ENCODE peak calls at places on chromosomes 13 and 19, in five cellular contexts. C is cardiac fibroblast; L is progenitor cell of endocrine pancreas; D is fibroblast of pulmonary artery; Z is CD8-positive, alpha-beta T cell. Q is an unnamed sample.

GRCh38 chr13:108915634-108916497 is 286.5 kb downstream of the MYO16 start:
- DNase-seq in C (peak; percentile 93), D (peak; percentile 91), L (peak; percentile 46), Z (peak; percentile 44), Q (peak; percentile 100)

GRCh38 chr13:48038763-48039162 is 1.2 kb downstream of the NUDT15 start:
- DNase-seq in Z (no peak), C (no peak), D (no peak), L (no peak), Q (no peak)

GRCh38 chr13:23687614-23688013 is 117.4 kb downstream of the TNFRSF19 start:
- DNase-seq in Z (no peak), L (no peak), C (no peak), D (no peak), Q (no peak)

GRCh38 chr19:38277969-38278680 is 13.8 kb downstream of the SPINT2 start:
- DNase-seq in D (peak; percentile 87), L (no peak), Z (no peak), C (peak; percentile 91), Q (no peak)

GRCh38 chr13:23411706-23412105 is 21.8 kb downstream of the SACS start:
- DNase-seq in Z (no peak), C (no peak), D (no peak), L (no peak), Q (no peak)

GRCh38 chr13:79528759-79529191 is 47.8 kb downstream of the NDFIP2 start:
- DNase-seq in D (no peak), C (no peak), Z (no peak), L (no peak), Q (no peak)

GRCh38 chr13:114071991-114072390 is 60.4 kb downstream of the RASA3 start:
- DNase-seq in D (no peak), Z (no peak), C (no peak), L (no peak), Q (no peak)

GRCh38 chr19:24086974-24087595 is at the start of gene ZNF254:
- DNase-seq in L (peak; percentile 67), Z (peak; percentile 65), D (peak; percentile 95), C (peak; percentile 95), Q (peak; percentile 97)

GRCh38 chr19:16262618-16263017 is 62.0 kb upstream of the KLF2 start:
- DNase-seq in L (no peak), Z (no peak), D (peak; percentile 29), C (peak; percentile 36), Q (no peak)

GRCh38 chr13:35964764-35965163 is 166.4 kb downstream of the DCLK1 start:
- DNase-seq in Z (no peak), L (no peak), C (peak; percentile 73), D (peak; percentile 72), Q (peak; percentile 94)

GRCh38 chr13:105847532-105848295 is 687.7 kb downstream of the EFNB2 start:
- DNase-seq in C (peak; percentile 2), D (peak; percentile 3), Z (no peak), L (no peak), Q (peak; percentile 9)

GRCh38 chr13:23578411-23579071 is 8.3 kb downstream of the TNFRSF19 start:
- DNase-seq in Z (peak; percentile 38), D (peak; percentile 71), C (peak; percentile 70), L (peak; percentile 77), Q (peak; percentile 84)

GRCh38 chr19:47280183-47280797 is 5.6 kb downstream of the INAFM1 start:
- DNase-seq in Z (peak; percentile 29), D (peak; percentile 25), C (no peak), L (no peak), Q (peak; percentile 30)

GRCh38 chr13:73248711-73249580 is 190.1 kb downstream of the KLF5 start:
- DNase-seq in L (no peak), D (peak; percentile 59), Z (no peak), C (peak; percentile 23), Q (peak; percentile 27)

GRCh38 chr13:110138009-110138699 is 168.8 kb downstream of the COL4A1 start:
- DNase-seq in Z (peak; percentile 36), L (peak; percentile 45), D (peak; percentile 71), C (peak; percentile 56), Q (peak; percentile 75)

GRCh38 chr13:77544365-77544764 is 8.9 kb downstream of the SCEL start:
- DNase-seq in C (peak; percentile 83), Z (no peak), L (no peak), D (peak; percentile 78), Q (peak; percentile 72)

GRCh38 chr13:49858183-49858856 is 65.8 kb upstream of the KPNA3 start:
- DNase-seq in Z (no peak), D (peak; percentile 94), L (no peak), C (peak; percentile 85), Q (peak; percentile 98)

GRCh38 chr13:29411493-29411892 is 184.0 kb downstream of the SLC7A1 start:
- DNase-seq in D (no peak), C (no peak), L (no peak), Z (no peak), Q (peak; percentile 41)

GRCh38 chr13:29594310-29594709 is 1.2 kb downstream of the SLC7A1 start:
- DNase-seq in Z (no peak), C (peak; percentile 48), L (no peak), D (peak; percentile 65), Q (peak; percentile 89)

GRCh38 chr13:65535360-65535759 is 1694.8 kb downstream of the PCDH9 start:
- DNase-seq in C (no peak), L (no peak), D (no peak), Z (no peak), Q (no peak)

Q was measured in choroid plexus epithelial cell.